ENCODE peak calls at places on chromosomes 6 and 20, in six cellular contexts. One of them, this sample, is unnamed.
A peak's percentile ranks its signal among the peaks of the same experiment; 100 is the strongest.

GRCh38 chr6:38337819-38338465 is 301.8 kb downstream of the BTBD9 start:
- DNase-seq in ovary: no peak
- DNase-seq in HepG2: peak; percentile 33
- DNase-seq in suprapubic skin: no peak
- DNase-seq in A549: peak; percentile 22
- DNase-seq in transverse colon: no peak
- DNase-seq in this sample: no peak

GRCh38 chr6:16694789-16695188 is 66.5 kb downstream of the ATXN1 start:
- DNase-seq in ovary: no peak
- DNase-seq in HepG2: no peak
- DNase-seq in suprapubic skin: no peak
- DNase-seq in A549: no peak
- DNase-seq in transverse colon: no peak
- DNase-seq in this sample: no peak

GRCh38 chr20:50038574-50038991 is 55.8 kb downstream of the SNAI1 start:
- DNase-seq in ovary: no peak
- DNase-seq in HepG2: peak; percentile 77
- DNase-seq in suprapubic skin: no peak
- DNase-seq in A549: no peak
- DNase-seq in transverse colon: no peak
- DNase-seq in this sample: no peak

GRCh38 chr6:110233769-110234374 is 53.6 kb downstream of the CDC40 start:
- DNase-seq in ovary: no peak
- DNase-seq in HepG2: no peak
- DNase-seq in suprapubic skin: no peak
- DNase-seq in A549: no peak
- DNase-seq in transverse colon: no peak
- DNase-seq in this sample: no peak

GRCh38 chr20:3364323-3365013 is 43.0 kb downstream of the DNAAF9 start:
- DNase-seq in ovary: no peak
- DNase-seq in HepG2: no peak
- DNase-seq in suprapubic skin: no peak
- DNase-seq in A549: no peak
- DNase-seq in transverse colon: no peak
- DNase-seq in this sample: no peak

GRCh38 chr6:82458147-82458546 is 94.5 kb downstream of the TPBG start:
- DNase-seq in ovary: no peak
- DNase-seq in HepG2: no peak
- DNase-seq in suprapubic skin: no peak
- DNase-seq in A549: no peak
- DNase-seq in transverse colon: no peak
- DNase-seq in this sample: no peak

GRCh38 chr6:168226095-168226781 is 93.3 kb downstream of the DACT2 start:
- DNase-seq in ovary: no peak
- DNase-seq in HepG2: no peak
- DNase-seq in suprapubic skin: no peak
- DNase-seq in A549: no peak
- DNase-seq in transverse colon: no peak
- DNase-seq in this sample: no peak

GRCh38 chr6:158170656-158171081 is 2.5 kb downstream of the GTF2H5 start:
- DNase-seq in ovary: no peak
- DNase-seq in HepG2: peak; percentile 78
- DNase-seq in suprapubic skin: no peak
- DNase-seq in A549: no peak
- DNase-seq in transverse colon: no peak
- DNase-seq in this sample: no peak

GRCh38 chr6:143802833-143803565 is 40.1 kb upstream of the LTV1 start:
- DNase-seq in ovary: no peak
- DNase-seq in HepG2: no peak
- DNase-seq in suprapubic skin: no peak
- DNase-seq in A549: no peak
- DNase-seq in transverse colon: no peak
- DNase-seq in this sample: no peak

GRCh38 chr20:46031701-46032254 is 2.8 kb downstream of the SLC12A5 start:
- DNase-seq in ovary: no peak
- DNase-seq in HepG2: no peak
- DNase-seq in suprapubic skin: no peak
- DNase-seq in A549: no peak
- DNase-seq in transverse colon: no peak
- DNase-seq in this sample: peak; percentile 39

GRCh38 chr6:160583805-160584204 is 80.3 kb downstream of the LPA start:
- DNase-seq in ovary: no peak
- DNase-seq in HepG2: no peak
- DNase-seq in suprapubic skin: no peak
- DNase-seq in A549: no peak
- DNase-seq in transverse colon: no peak
- DNase-seq in this sample: no peak

GRCh38 chr20:17097603-17098002 is 129.2 kb upstream of the PCSK2 start:
- DNase-seq in ovary: no peak
- DNase-seq in HepG2: peak; percentile 10
- DNase-seq in suprapubic skin: no peak
- DNase-seq in A549: no peak
- DNase-seq in transverse colon: no peak
- DNase-seq in this sample: no peak

GRCh38 chr20:62366370-62367135 is 559 bp downstream of the LAMA5 start:
- DNase-seq in ovary: no peak
- DNase-seq in HepG2: peak; percentile 61
- DNase-seq in suprapubic skin: no peak
- DNase-seq in A549: no peak
- DNase-seq in transverse colon: no peak
- DNase-seq in this sample: no peak

GRCh38 chr6:112172540-112172939 is 81.8 kb downstream of the LAMA4 start:
- DNase-seq in ovary: no peak
- DNase-seq in HepG2: no peak
- DNase-seq in suprapubic skin: no peak
- DNase-seq in A549: no peak
- DNase-seq in transverse colon: no peak
- DNase-seq in this sample: no peak

GRCh38 chr20:9035129-9035528 is 33.8 kb upstream of the PLCB4 start:
- DNase-seq in ovary: no peak
- DNase-seq in HepG2: no peak
- DNase-seq in suprapubic skin: no peak
- DNase-seq in A549: no peak
- DNase-seq in transverse colon: no peak
- DNase-seq in this sample: no peak

GRCh38 chr6:43843669-43844171 is 73.7 kb downstream of the VEGFA start:
- DNase-seq in ovary: no peak
- DNase-seq in HepG2: no peak
- DNase-seq in suprapubic skin: no peak
- DNase-seq in A549: no peak
- DNase-seq in transverse colon: no peak
- DNase-seq in this sample: no peak

GRCh38 chr6:43428112-43428570 is 800 bp downstream of the ABCC10 start:
- DNase-seq in ovary: no peak
- DNase-seq in HepG2: no peak
- DNase-seq in suprapubic skin: no peak
- DNase-seq in A549: peak; percentile 7
- DNase-seq in transverse colon: no peak
- DNase-seq in this sample: no peak

GRCh38 chr6:24910850-24911712 is 24.7 kb downstream of the RIPOR2 start:
- DNase-seq in ovary: peak; percentile 69
- DNase-seq in HepG2: no peak
- DNase-seq in suprapubic skin: peak; percentile 77
- DNase-seq in A549: no peak
- DNase-seq in transverse colon: peak; percentile 31
- DNase-seq in this sample: peak; percentile 61

GRCh38 chr6:168666751-168667427 is 225.9 kb downstream of the SMOC2 start:
- DNase-seq in ovary: no peak
- DNase-seq in HepG2: no peak
- DNase-seq in suprapubic skin: no peak
- DNase-seq in A549: no peak
- DNase-seq in transverse colon: no peak
- DNase-seq in this sample: no peak

GRCh38 chr6:26613717-26614683 is 17.2 kb downstream of the ABT1 start:
- DNase-seq in ovary: no peak
- DNase-seq in HepG2: no peak
- DNase-seq in suprapubic skin: no peak
- DNase-seq in A549: no peak
- DNase-seq in transverse colon: no peak
- DNase-seq in this sample: no peak

GRCh38 chr6:108622601-108623335 is 62.1 kb downstream of the FOXO3 start:
- DNase-seq in ovary: no peak
- DNase-seq in HepG2: no peak
- DNase-seq in suprapubic skin: peak; percentile 77
- DNase-seq in A549: no peak
- DNase-seq in transverse colon: peak; percentile 29
- DNase-seq in this sample: no peak

GRCh38 chr6:77373955-77374354 is 89.3 kb downstream of the HTR1B start:
- DNase-seq in ovary: no peak
- DNase-seq in HepG2: no peak
- DNase-seq in suprapubic skin: no peak
- DNase-seq in A549: no peak
- DNase-seq in transverse colon: no peak
- DNase-seq in this sample: peak; percentile 28
- TF ChIP-seq EP300 in ovary: no peak
- TF ChIP-seq EP300 in HepG2: no peak
- TF ChIP-seq EP300 in suprapubic skin: no peak
- TF ChIP-seq EP300 in A549: no peak
- TF ChIP-seq EP300 in transverse colon: no peak
- TF ChIP-seq EP300 in this sample: no peak

GRCh38 chr6:152981219-152981618 is 1.6 kb downstream of the FBXO5 start:
- DNase-seq in ovary: no peak
- DNase-seq in HepG2: no peak
- DNase-seq in suprapubic skin: no peak
- DNase-seq in A549: no peak
- DNase-seq in transverse colon: no peak
- DNase-seq in this sample: no peak
- H3K4me1 ChIP-seq in ovary: peaks cover 5% of the 10 kb centered on the region
- H3K4me1 ChIP-seq in HepG2: peaks cover 66% of the 10 kb centered on the region
- H3K4me1 ChIP-seq in suprapubic skin: peaks cover 33% of the 10 kb centered on the region
- H3K4me1 ChIP-seq in A549: peaks cover 56% of the 10 kb centered on the region
- H3K4me1 ChIP-seq in transverse colon: peaks cover 40% of the 10 kb centered on the region
- H3K4me1 ChIP-seq in this sample: peaks cover 21% of the 10 kb centered on the region

DNA sequence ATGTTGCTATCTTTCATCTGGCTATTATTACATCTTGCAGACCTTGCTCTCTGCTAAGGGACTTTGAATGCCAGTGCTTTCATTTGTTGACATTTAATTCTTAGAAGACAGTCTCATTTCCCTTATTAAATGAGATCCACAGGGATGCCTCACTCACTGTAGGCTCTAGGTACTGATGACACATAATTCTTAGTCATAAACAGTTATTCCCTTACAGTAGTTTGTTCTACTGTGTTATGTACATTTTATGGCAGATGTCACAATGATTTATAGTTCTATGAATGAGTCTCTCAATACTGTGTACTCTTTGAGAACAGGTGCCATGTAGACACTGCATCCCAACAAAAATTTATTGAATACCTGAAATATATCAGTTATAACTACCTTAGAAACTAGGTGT is 70.3 kb downstream of the FAM83B start:
- DNase-seq in ovary: no peak
- DNase-seq in HepG2: no peak
- DNase-seq in suprapubic skin: no peak
- DNase-seq in A549: peak; percentile 15
- DNase-seq in transverse colon: no peak
- DNase-seq in this sample: no peak
- TF ChIP-seq EP300 in ovary: no peak
- TF ChIP-seq EP300 in HepG2: no peak
- TF ChIP-seq EP300 in suprapubic skin: no peak
- TF ChIP-seq EP300 in A549: no peak
- TF ChIP-seq EP300 in transverse colon: no peak
- TF ChIP-seq EP300 in this sample: no peak

DNA sequence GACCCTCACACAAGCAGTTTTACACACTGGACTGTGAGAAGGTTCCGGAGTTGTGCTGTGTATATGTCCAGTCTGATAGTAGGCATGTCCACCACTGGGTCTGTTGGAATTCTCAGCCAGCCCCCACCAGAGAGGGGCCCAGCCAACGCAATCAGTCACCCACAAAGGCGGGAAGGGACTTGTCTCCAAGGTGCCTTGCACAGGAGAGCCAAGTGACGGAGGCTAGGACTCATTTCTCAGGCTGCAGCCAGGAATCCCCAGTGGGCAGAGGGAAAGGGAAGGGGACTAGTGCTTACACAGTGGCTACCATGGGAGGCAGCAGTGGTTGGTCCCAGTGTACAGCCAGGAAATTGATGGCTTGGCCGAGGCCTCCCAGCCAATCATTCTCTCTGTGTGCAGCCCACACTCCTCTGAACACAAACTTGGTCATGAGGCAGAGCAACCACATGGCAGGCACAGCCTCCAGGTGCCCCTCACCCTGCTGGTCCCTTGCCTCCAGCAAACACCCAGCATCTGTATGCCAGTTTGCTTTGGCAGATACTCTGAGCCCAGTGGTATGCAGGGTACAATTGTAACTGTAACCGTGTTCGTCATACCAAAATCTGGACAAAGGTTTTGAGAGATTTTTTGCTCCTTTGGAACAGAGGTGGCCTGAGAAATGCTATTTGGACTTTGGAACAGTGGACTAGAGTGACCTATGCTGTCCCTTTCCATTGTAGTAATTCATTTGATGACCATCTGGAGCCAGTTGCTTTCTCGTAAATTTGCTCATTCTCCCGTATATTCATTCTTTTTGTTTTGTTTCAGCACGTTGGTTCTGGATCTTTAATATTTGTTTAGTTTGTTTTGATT is 72.9 kb upstream of the MYL9 start:
- DNase-seq in ovary: no peak
- DNase-seq in HepG2: peak; percentile 85
- DNase-seq in suprapubic skin: no peak
- DNase-seq in A549: no peak
- DNase-seq in transverse colon: no peak
- DNase-seq in this sample: peak; percentile 51
- H3K4me1 ChIP-seq in ovary: peaks cover 35% of the 10 kb centered on the region
- H3K4me1 ChIP-seq in HepG2: peaks cover 100% of the 10 kb centered on the region
- H3K4me1 ChIP-seq in suprapubic skin: peaks cover 92% of the 10 kb centered on the region
- H3K4me1 ChIP-seq in A549: peaks cover 100% of the 10 kb centered on the region
- H3K4me1 ChIP-seq in transverse colon: peaks cover 100% of the 10 kb centered on the region
- H3K4me1 ChIP-seq in this sample: peaks cover 100% of the 10 kb centered on the region

GRCh38 chr6:131728296-131728939 is 17.6 kb upstream of the CTAGE9 start:
- DNase-seq in ovary: no peak
- DNase-seq in HepG2: no peak
- DNase-seq in suprapubic skin: no peak
- DNase-seq in A549: no peak
- DNase-seq in transverse colon: no peak
- DNase-seq in this sample: no peak
- TF ChIP-seq EP300 in ovary: no peak
- TF ChIP-seq EP300 in HepG2: no peak
- TF ChIP-seq EP300 in suprapubic skin: no peak
- TF ChIP-seq EP300 in A549: no peak
- TF ChIP-seq EP300 in transverse colon: no peak
- TF ChIP-seq EP300 in this sample: no peak

This sample was measured in stomach.